ENCODE peak calls at places on chromosomes 6 and 20, in seven cellular contexts. Z is cardiac fibroblast, Q is OCI-LY7, E is mucosa of descending colon, T is stomach, D is bronchial epithelial cell, X is SK-N-SH. Y is an unnamed sample.

GRCh38 chr6:20377623-20378265 is 23.9 kb upstream of the E2F3 start:
- DNase-seq in Q (peak), D (peak), E (no peak), T (no peak), Z (peak), X (no peak), Y (no peak)

GRCh38 chr6:134908906-134909516 is 40.9 kb downstream of the ALDH8A1 start:
- DNase-seq in Q (no peak), T (peak), E (no peak), D (peak), Z (peak), X (no peak), Y (no peak)

GRCh38 chr20:24027229-24027628 is 38.6 kb upstream of the GGTLC1 start:
- DNase-seq in D (peak), Q (peak), Z (peak), E (peak), T (peak), X (no peak), Y (no peak)

GRCh38 chr20:38242848-38243449 is 17.6 kb downstream of the KIAA1755 start:
- DNase-seq in D (no peak), E (no peak), Z (peak), X (peak), Q (peak), T (no peak), Y (no peak)

GRCh38 chr6:37256692-37257319 is 766 bp upstream of the TBC1D22B start:
- DNase-seq in D (peak), Q (no peak), E (no peak), T (no peak), X (no peak), Z (peak), Y (no peak)

GRCh38 chr6:29828471-29828797 is 809 bp downstream of the HLA-G start:
- DNase-seq in T (no peak), Z (no peak), D (no peak), X (no peak), E (no peak), Q (no peak), Y (no peak)

GRCh38 chr20:653110-653589 is at the start of gene SRXN1:
- DNase-seq in Q (peak), Z (peak), E (peak), X (peak), D (peak), T (peak), Y (peak)

GRCh38 chr6:167842457-167842856 is 15.7 kb downstream of the AFDN start:
- DNase-seq in Q (no peak), X (no peak), D (no peak), Z (no peak), E (no peak), T (no peak), Y (no peak)

GRCh38 chr20:2706688-2707352 is 14.2 kb downstream of the EBF4 start:
- DNase-seq in Z (no peak), X (no peak), T (no peak), Q (no peak), E (no peak), D (no peak), Y (no peak)

GRCh38 chr6:170233304-170234205 is 57.3 kb downstream of the DLL1 start:
- DNase-seq in Z (no peak), Q (no peak), X (no peak), E (no peak), D (no peak), T (no peak), Y (no peak)

GRCh38 chr6:166623318-166623717 is 3.7 kb downstream of the RPS6KA2 start:
- DNase-seq in Z (peak), E (no peak), T (no peak), X (no peak), D (peak), Q (no peak), Y (no peak)

GRCh38 chr6:131116755-131117360 is 18.4 kb upstream of the AKAP7 start:
- DNase-seq in Z (peak), E (no peak), T (no peak), Q (peak), X (peak), D (peak), Y (no peak)

GRCh38 chr20:5001174-5002076 is at the start of gene SLC23A2:
- DNase-seq in Z (no peak), X (peak), Q (peak), E (peak), T (peak), D (no peak), Y (no peak)

GRCh38 chr6:73652637-73653570 is 888 bp downstream of the SLC17A5 start:
- DNase-seq in T (peak), X (peak), Q (peak), D (peak), Z (peak), E (peak), Y (no peak)

GRCh38 chr20:25087186-25087929 is 5.4 kb upstream of the VSX1 start:
- DNase-seq in D (no peak), Q (no peak), X (no peak), Z (no peak), E (no peak), T (no peak), Y (no peak)

GRCh38 chr20:6606651-6607050 is 160.8 kb upstream of the BMP2 start:
- DNase-seq in D (no peak), X (no peak), T (no peak), E (no peak), Z (no peak), Q (no peak), Y (no peak)

GRCh38 chr6:163662604-163663225 is 248.2 kb downstream of the QKI start:
- DNase-seq in X (no peak), Z (no peak), Q (no peak), D (no peak), E (no peak), T (no peak), Y (no peak)

GRCh38 chr6:148509152-148509571 is 166.5 kb downstream of the SASH1 start:
- DNase-seq in E (no peak), X (no peak), Q (no peak), Z (peak), D (no peak), T (no peak), Y (no peak)

DNA sequence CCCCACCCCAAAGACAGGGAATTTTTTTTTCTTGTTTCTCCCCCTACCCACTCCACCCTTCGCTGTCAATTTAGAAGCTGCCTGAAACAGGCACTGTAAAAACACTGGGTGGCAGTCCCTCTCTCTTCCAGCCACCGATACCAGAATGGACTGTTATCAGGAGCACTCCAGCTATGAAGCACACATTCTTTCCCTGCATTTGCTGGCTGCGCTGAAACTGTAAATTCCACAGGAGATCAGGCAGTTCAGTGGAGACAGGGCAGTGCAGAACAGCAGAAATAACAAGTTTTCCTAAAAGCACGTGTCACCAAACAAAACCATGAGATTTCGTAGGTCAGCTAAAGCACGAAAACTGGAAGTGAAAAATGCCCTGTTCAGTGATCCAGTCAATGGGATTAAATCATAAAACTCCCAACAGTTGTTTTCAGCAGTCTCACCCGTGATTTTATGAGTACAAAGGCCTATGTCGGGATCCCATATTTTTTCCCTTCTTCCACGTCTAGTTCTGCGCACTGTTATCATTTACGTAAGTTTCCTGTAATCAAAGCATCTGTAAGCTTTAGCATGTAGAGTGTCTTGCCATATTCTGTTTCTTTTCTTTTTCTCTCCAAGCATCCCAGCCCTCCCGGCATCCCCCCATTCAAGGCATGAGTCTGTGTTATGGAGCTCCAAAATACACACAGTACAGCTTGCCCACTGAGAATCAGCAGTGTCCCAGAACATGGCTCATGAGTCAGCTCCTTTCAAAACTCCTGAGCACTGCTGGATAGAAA is 359.9 kb upstream of the EPHA7 start:
- DNase-seq in Q (no peak), E (no peak), X (no peak), T (no peak), Z (peak), D (no peak), Y (no peak)
- TF ChIP-seq CTCF in Q (no peak), E (no peak), X (no peak), T (no peak), Z (peak), D (no peak), Y (peak)

GRCh38 chr6:6595946-6596345 is 7.4 kb downstream of the LY86 start:
- DNase-seq in X (no peak), Z (no peak), D (no peak), T (no peak), E (no peak), Q (no peak), Y (no peak)
- H3K4me3 ChIP-seq in X (no peak), Z (no peak), D (no peak), T (no peak), E (no peak), Q (no peak), Y (no peak)

GRCh38 chr6:3500262-3501001 is 43.6 kb upstream of the SLC22A23 start:
- DNase-seq in Z (peak), D (peak), E (no peak), Q (no peak), X (no peak), T (no peak), Y (peak)

GRCh38 chr6:3496395-3496794 is 39.5 kb upstream of the SLC22A23 start:
- DNase-seq in T (no peak), E (no peak), Z (no peak), X (no peak), Q (no peak), D (no peak), Y (no peak)

GRCh38 chr6:3501826-3502505 is 45.1 kb upstream of the SLC22A23 start:
- DNase-seq in X (no peak), Z (no peak), D (no peak), Q (no peak), E (no peak), T (no peak), Y (no peak)

GRCh38 chr6:3504354-3504753 is 47.5 kb upstream of the SLC22A23 start:
- DNase-seq in Q (no peak), E (no peak), T (no peak), D (no peak), Z (no peak), X (no peak), Y (no peak)

GRCh38 chr6:3499603-3500002 is 42.8 kb upstream of the SLC22A23 start:
- DNase-seq in E (no peak), X (no peak), T (no peak), Q (no peak), D (no peak), Z (no peak), Y (no peak)
- TF ChIP-seq CTCF in E (no peak), X (no peak), T (no peak), Q (no peak), D (no peak), Z (no peak), Y (no peak)

DNA sequence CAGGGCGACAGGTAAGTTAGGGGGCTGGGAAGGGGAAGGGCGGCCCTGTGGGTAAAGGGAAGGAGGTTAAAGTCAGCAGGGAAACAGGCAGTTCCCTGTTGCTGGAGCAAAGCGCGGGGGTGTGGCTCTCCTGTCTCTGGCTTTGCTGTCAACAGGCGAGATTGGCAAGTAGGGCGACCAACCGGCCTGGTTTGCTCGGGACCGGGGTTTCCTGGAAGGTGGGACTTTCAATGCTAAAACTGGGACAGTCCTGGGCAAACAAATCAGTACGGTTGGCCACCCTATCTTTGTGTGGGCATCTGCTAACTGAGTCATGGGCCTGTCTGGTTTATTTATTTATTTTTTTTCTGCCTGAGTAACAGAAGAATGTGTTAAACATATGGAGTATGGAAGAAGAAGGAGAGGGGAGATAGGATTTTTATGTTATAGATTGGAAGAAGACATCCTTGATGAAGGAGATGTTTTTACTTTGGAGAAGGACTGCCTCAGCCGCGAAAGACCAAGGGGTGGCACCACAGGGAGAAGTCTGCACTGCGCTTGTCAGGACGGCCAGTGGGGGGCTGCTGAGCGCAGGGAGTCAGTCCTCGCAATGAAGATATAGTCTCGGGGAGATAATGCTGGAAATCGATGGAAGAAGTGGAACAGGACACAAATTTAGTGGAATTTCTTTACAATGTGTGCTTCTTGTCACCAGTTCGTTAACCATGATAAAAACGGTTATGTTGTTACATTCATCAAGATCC is 43.4 kb upstream of the ESR1 start:
- DNase-seq in D (peak), Q (peak), E (peak), Z (peak), X (peak), T (peak), Y (peak)
- H3K4me3 ChIP-seq in D (peak), Q (no peak), E (no peak), Z (peak), X (peak), T (peak), Y (no peak)

DNA sequence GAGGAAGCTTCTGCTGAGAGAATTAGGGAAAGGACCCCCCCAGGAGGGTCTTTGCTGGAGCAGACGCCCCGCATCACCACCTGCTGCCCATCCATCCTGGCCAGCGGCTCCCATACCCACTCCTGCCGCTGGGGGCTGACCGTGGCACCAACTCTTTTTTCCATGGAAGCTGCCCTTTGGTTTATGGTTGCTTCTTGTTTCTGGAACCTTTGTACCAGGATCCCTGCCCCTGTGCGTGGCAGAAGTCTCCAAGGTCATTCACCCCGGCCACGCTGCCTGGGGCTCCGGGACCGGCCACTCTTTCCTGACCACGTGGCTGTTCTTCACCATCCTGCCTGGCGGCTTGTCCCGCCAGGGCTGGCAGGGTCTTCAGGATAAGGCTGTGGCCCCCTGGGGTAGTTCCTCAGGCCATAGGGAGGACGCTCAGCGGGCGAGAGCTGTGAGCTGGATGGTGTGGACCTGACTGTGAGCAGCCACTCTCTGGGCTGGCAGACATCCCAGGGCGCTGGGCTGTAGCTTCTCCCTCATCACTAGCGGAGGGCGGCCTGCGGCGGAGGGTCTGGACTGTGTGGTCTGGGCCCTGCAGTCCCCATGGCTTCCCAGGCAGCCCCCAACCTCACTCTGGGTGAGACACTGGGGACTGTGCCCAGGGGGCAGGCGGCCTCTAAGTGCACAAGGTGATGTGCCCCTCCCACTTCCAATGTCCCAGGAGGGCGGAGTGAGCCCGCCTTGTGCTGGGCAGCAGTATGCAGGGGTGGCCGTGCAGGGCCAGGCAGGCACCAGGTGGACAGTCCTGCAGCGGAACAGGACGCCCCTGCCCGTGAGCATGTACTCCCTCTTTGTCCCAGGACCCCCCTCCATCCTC is 22.8 kb upstream of the RBBP8NL start:
- DNase-seq in Z (no peak), D (no peak), T (no peak), X (peak), E (peak), Q (no peak), Y (no peak)
- TF ChIP-seq CTCF in Z (peak), D (no peak), T (no peak), X (no peak), E (peak), Q (no peak), Y (peak)

GRCh38 chr6:100257661-100258395 is 206.9 kb downstream of the SIM1 start:
- DNase-seq in X (no peak), E (no peak), D (peak), Z (peak), Q (peak), T (no peak), Y (no peak)
- H3K4me3 ChIP-seq in X (peak), E (no peak), D (no peak), Z (no peak), Q (no peak), T (no peak), Y (no peak)

DNA sequence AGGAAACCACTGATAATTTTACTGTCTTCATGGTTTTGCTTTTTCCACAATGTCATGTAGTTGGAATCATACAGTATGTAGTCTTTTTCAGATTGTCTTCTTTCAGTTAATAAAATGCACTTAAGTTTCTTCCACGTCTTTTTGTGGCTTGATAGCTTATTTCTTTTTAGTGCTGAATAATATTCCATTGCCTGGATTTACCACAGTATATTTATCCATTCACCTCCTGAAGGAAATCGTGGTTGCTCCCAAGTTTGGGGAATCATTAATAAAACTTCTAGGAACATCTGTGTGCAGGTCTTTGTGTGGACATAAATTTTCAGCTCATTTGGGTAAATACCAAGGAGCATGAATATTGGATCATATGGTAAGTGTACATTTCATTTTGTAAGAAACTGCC is 38.8 kb upstream of the ZNFX1 start:
- DNase-seq in Q (no peak), X (no peak), E (no peak), D (no peak), Z (no peak), T (no peak), Y (no peak)
- TF ChIP-seq CTCF in Q (no peak), X (no peak), E (no peak), D (no peak), Z (no peak), T (no peak), Y (no peak)

GRCh38 chr20:58950603-58951002 is 30.5 kb upstream of the NELFCD start:
- DNase-seq in Z (no peak), D (no peak), X (no peak), E (no peak), T (no peak), Q (no peak), Y (no peak)
- H3K4me3 ChIP-seq in Z (no peak), D (no peak), X (no peak), E (no peak), T (no peak), Q (no peak), Y (no peak)

DNA sequence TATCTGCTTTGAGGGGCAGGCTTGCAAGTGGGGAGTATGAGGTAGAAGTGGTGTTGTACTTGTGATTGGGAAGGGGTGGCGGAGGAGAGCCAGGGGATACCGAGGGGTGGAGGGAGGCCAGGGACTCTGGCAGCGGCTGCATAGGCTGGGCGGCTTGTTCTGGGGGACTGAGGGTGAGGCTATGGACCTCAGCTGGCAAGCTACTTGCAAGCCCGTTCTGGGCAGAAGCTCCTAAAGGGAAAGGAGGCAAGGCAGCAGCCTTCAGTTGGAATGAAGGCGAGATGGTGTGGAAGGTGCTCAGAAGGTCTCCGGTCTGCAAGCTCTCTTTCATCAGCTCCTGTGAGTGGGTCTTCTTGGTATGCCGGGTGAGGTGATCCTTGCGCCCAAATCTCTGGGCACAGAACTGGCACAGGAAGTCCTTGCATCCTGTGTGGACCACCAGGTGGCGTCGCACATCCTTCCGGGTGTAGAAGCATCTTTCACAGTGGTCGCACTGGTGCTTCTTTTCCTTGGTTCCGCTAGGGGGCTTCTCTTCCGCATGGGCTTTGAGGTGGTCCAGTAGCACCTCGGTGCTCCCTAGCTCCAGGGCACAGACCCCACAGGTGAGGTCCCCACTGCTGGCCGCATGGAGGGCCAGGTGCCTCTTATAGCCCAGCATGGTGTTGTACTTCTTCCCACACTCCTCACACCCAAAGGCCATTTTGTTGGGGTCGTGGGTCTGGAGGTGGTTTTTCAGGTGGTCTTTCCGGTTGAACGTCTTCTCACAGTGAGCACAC is 66.0 kb downstream of the PLAGL1 start:
- DNase-seq in Q (peak), E (peak), Z (peak), D (peak), T (peak), X (peak), Y (no peak)
- TF ChIP-seq CTCF in Q (peak), E (peak), Z (peak), D (peak), T (peak), X (peak), Y (peak)

Y was measured in LNCaP clone FGC.